ENCODE peak calls at places on chromosomes 16 and 17, in seven cellular contexts. One of them, this sample, is unnamed.

GRCh38 chr16:69644790-69645189 is 79.0 kb downstream of the NFAT5 start:
- DNase-seq in breast epithelium: no peak
- DNase-seq in mucosa of descending colon: no peak
- DNase-seq in right cardiac atrium: no peak
- DNase-seq in NB4: no peak
- DNase-seq in epithelial cell of esophagus: no peak
- DNase-seq in astrocyte: no peak
- DNase-seq in this sample: no peak

GRCh38 chr16:939311-939710 is 31.5 kb downstream of the LMF1 start:
- DNase-seq in mucosa of descending colon: no peak
- DNase-seq in astrocyte: no peak
- DNase-seq in breast epithelium: no peak
- DNase-seq in NB4: no peak
- DNase-seq in epithelial cell of esophagus: no peak
- DNase-seq in right cardiac atrium: no peak
- DNase-seq in this sample: no peak

GRCh38 chr16:50037791-50038190 is 12.8 kb downstream of the CNEP1R1 start:
- DNase-seq in breast epithelium: no peak
- DNase-seq in epithelial cell of esophagus: peak
- DNase-seq in astrocyte: no peak
- DNase-seq in right cardiac atrium: no peak
- DNase-seq in NB4: peak
- DNase-seq in mucosa of descending colon: no peak
- DNase-seq in this sample: no peak

GRCh38 chr16:583470-583814 is 6.4 kb upstream of the RAB40C start:
- DNase-seq in NB4: peak
- DNase-seq in breast epithelium: no peak
- DNase-seq in right cardiac atrium: peak
- DNase-seq in epithelial cell of esophagus: no peak
- DNase-seq in astrocyte: no peak
- DNase-seq in mucosa of descending colon: no peak
- DNase-seq in this sample: no peak

GRCh38 chr16:4696172-4696904 is 3.0 kb downstream of the NUDT16L1 start:
- DNase-seq in right cardiac atrium: peak
- DNase-seq in epithelial cell of esophagus: no peak
- DNase-seq in mucosa of descending colon: no peak
- DNase-seq in astrocyte: no peak
- DNase-seq in NB4: peak
- DNase-seq in breast epithelium: no peak
- DNase-seq in this sample: no peak

GRCh38 chr17:44804301-44805061 is 25.6 kb downstream of the GJC1 start:
- DNase-seq in breast epithelium: no peak
- DNase-seq in NB4: no peak
- DNase-seq in astrocyte: no peak
- DNase-seq in mucosa of descending colon: no peak
- DNase-seq in right cardiac atrium: peak
- DNase-seq in epithelial cell of esophagus: no peak
- DNase-seq in this sample: no peak

GRCh38 chr17:7912927-7913524 is 3.1 kb downstream of the RNF227 start:
- DNase-seq in breast epithelium: no peak
- DNase-seq in mucosa of descending colon: peak
- DNase-seq in astrocyte: peak
- DNase-seq in NB4: peak
- DNase-seq in right cardiac atrium: no peak
- DNase-seq in epithelial cell of esophagus: peak
- DNase-seq in this sample: no peak

GRCh38 chr16:46768809-46769208 is 20.7 kb upstream of the MYLK3 start:
- DNase-seq in epithelial cell of esophagus: no peak
- DNase-seq in right cardiac atrium: no peak
- DNase-seq in mucosa of descending colon: no peak
- DNase-seq in breast epithelium: no peak
- DNase-seq in astrocyte: no peak
- DNase-seq in NB4: no peak
- DNase-seq in this sample: no peak

GRCh38 chr16:53098526-53099317 is 43.9 kb downstream of the CHD9 start:
- DNase-seq in astrocyte: peak
- DNase-seq in right cardiac atrium: peak
- DNase-seq in epithelial cell of esophagus: peak
- DNase-seq in mucosa of descending colon: peak
- DNase-seq in breast epithelium: peak
- DNase-seq in NB4: peak
- DNase-seq in this sample: no peak

GRCh38 chr16:15613676-15614075 is 29.3 kb downstream of the MARF1 start:
- DNase-seq in astrocyte: no peak
- DNase-seq in NB4: no peak
- DNase-seq in right cardiac atrium: no peak
- DNase-seq in breast epithelium: no peak
- DNase-seq in mucosa of descending colon: no peak
- DNase-seq in epithelial cell of esophagus: peak
- DNase-seq in this sample: no peak

GRCh38 chr17:34126965-34127364 is 128.1 kb upstream of the CCL2 start:
- DNase-seq in mucosa of descending colon: no peak
- DNase-seq in breast epithelium: no peak
- DNase-seq in NB4: no peak
- DNase-seq in astrocyte: no peak
- DNase-seq in right cardiac atrium: no peak
- DNase-seq in epithelial cell of esophagus: no peak
- DNase-seq in this sample: no peak

GRCh38 chr17:19457046-19457445 is 46.0 kb downstream of the RNF112 start:
- DNase-seq in epithelial cell of esophagus: no peak
- DNase-seq in NB4: no peak
- DNase-seq in breast epithelium: no peak
- DNase-seq in astrocyte: no peak
- DNase-seq in right cardiac atrium: no peak
- DNase-seq in mucosa of descending colon: no peak
- DNase-seq in this sample: no peak

GRCh38 chr17:65243838-65244237 is 106.7 kb downstream of the RGS9 start:
- DNase-seq in breast epithelium: no peak
- DNase-seq in epithelial cell of esophagus: peak
- DNase-seq in right cardiac atrium: peak
- DNase-seq in NB4: no peak
- DNase-seq in astrocyte: peak
- DNase-seq in mucosa of descending colon: no peak
- DNase-seq in this sample: peak

GRCh38 chr16:24688359-24688758 is 41.1 kb upstream of the TNRC6A start:
- DNase-seq in mucosa of descending colon: no peak
- DNase-seq in right cardiac atrium: no peak
- DNase-seq in NB4: no peak
- DNase-seq in breast epithelium: no peak
- DNase-seq in astrocyte: no peak
- DNase-seq in epithelial cell of esophagus: no peak
- DNase-seq in this sample: no peak

DNA sequence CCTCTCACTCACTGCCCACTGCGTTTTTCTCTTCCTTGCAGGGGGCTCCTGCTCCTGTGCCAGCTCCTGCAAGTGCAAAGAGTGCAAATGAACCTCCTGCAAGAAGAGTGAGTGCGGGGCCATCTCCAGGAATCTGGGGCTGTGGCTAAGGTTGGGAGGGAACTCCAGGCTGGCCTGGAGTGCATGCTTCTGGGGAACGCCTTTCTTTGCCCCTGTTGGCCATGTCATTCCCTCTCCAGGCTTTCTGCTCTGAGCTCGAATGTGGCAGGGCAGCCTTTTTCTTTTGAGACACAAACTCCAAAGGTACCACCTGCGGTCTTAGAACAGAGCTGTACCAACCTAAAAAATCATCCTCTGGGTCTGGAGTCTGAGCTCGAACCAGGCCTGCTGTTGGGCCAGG is 7.4 kb upstream of the MT1E start:
- DNase-seq in right cardiac atrium: no peak
- DNase-seq in mucosa of descending colon: no peak
- DNase-seq in NB4: no peak
- DNase-seq in epithelial cell of esophagus: no peak
- DNase-seq in breast epithelium: no peak
- DNase-seq in astrocyte: no peak
- DNase-seq in this sample: no peak
- H3K4me3 ChIP-seq in right cardiac atrium: peak
- H3K4me3 ChIP-seq in mucosa of descending colon: no peak
- H3K4me3 ChIP-seq in NB4: no peak
- H3K4me3 ChIP-seq in epithelial cell of esophagus: no peak
- H3K4me3 ChIP-seq in breast epithelium: no peak
- H3K4me3 ChIP-seq in astrocyte: no peak
- H3K4me3 ChIP-seq in this sample: no peak

GRCh38 chr17:74873036-74873873 is 461 bp upstream of the FDXR start:
- DNase-seq in NB4: peak
- DNase-seq in breast epithelium: peak
- DNase-seq in mucosa of descending colon: peak
- DNase-seq in epithelial cell of esophagus: peak
- DNase-seq in right cardiac atrium: peak
- DNase-seq in astrocyte: peak
- DNase-seq in this sample: peak

GRCh38 chr17:74872313-74873035 is at the start of gene FDXR:
- DNase-seq in astrocyte: no peak
- DNase-seq in mucosa of descending colon: no peak
- DNase-seq in right cardiac atrium: no peak
- DNase-seq in breast epithelium: no peak
- DNase-seq in epithelial cell of esophagus: no peak
- DNase-seq in NB4: no peak
- DNase-seq in this sample: no peak

GRCh38 chr17:74870512-74870911 is 2.3 kb downstream of the FDXR start:
- DNase-seq in breast epithelium: no peak
- DNase-seq in astrocyte: peak
- DNase-seq in right cardiac atrium: peak
- DNase-seq in mucosa of descending colon: no peak
- DNase-seq in NB4: no peak
- DNase-seq in epithelial cell of esophagus: peak
- DNase-seq in this sample: no peak

GRCh38 chr17:74873874-74874614 is 1.2 kb upstream of the FDXR start:
- DNase-seq in mucosa of descending colon: no peak
- DNase-seq in right cardiac atrium: peak
- DNase-seq in NB4: peak
- DNase-seq in astrocyte: no peak
- DNase-seq in epithelial cell of esophagus: no peak
- DNase-seq in breast epithelium: no peak
- DNase-seq in this sample: no peak

GRCh38 chr17:74871329-74872076 is 1.3 kb downstream of the FDXR start:
- DNase-seq in mucosa of descending colon: no peak
- DNase-seq in right cardiac atrium: no peak
- DNase-seq in NB4: no peak
- DNase-seq in epithelial cell of esophagus: no peak
- DNase-seq in breast epithelium: no peak
- DNase-seq in astrocyte: no peak
- DNase-seq in this sample: no peak
- H3K4me3 ChIP-seq in mucosa of descending colon: no peak
- H3K4me3 ChIP-seq in right cardiac atrium: no peak
- H3K4me3 ChIP-seq in NB4: no peak
- H3K4me3 ChIP-seq in epithelial cell of esophagus: peak
- H3K4me3 ChIP-seq in breast epithelium: no peak
- H3K4me3 ChIP-seq in astrocyte: peak
- H3K4me3 ChIP-seq in this sample: peak

DNA sequence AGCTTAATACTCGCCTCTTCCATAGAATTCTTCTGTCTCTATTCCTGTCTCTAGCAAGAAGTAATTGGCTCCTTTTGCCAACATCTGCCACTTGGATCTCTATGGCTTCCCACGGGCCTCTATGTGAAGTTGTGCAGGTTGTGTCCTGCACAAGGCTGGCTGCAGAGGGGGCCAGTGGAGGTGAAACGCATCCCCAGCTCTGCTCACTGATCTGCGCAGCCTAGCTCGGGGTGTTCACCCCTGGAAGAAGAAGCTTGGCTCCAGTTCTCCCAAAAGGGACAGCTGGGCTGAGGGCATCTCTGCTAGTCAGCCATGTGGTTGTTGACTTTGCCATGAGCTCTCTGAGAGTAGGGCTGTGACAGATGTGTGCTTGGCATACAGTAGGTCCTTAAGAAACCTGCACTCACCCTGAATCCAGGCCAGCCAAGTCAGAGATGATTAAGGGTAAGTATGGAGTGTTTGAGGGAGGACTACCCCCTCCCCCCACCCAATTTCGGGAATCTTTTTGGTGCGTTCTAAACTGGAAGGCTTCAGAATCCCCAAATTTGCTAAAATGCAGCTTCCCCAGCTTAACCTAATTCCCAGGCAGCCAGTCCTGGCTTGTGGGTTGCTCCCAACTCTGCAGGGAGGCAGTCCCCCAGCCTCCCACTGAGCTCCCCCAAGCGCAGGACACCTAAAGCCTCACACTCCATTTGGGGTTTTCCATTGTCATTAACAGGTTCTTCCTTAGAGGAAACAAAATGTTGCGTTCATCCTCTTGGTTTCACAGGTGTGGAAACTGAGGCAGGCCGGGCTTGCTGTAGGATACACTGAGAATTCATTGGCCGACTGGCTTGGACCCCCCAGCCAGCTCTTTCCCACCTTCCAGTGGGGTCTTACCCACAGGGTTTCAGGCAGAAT is 2.1 kb upstream of the TAC4 start:
- DNase-seq in breast epithelium: no peak
- DNase-seq in epithelial cell of esophagus: no peak
- DNase-seq in right cardiac atrium: no peak
- DNase-seq in astrocyte: no peak
- DNase-seq in mucosa of descending colon: no peak
- DNase-seq in NB4: no peak
- DNase-seq in this sample: no peak
- H3K4me3 ChIP-seq in breast epithelium: no peak
- H3K4me3 ChIP-seq in epithelial cell of esophagus: no peak
- H3K4me3 ChIP-seq in right cardiac atrium: no peak
- H3K4me3 ChIP-seq in astrocyte: no peak
- H3K4me3 ChIP-seq in mucosa of descending colon: no peak
- H3K4me3 ChIP-seq in NB4: no peak
- H3K4me3 ChIP-seq in this sample: no peak

GRCh38 chr17:31698751-31699150 is 160.3 kb downstream of the COPRS start:
- DNase-seq in mucosa of descending colon: no peak
- DNase-seq in right cardiac atrium: no peak
- DNase-seq in NB4: no peak
- DNase-seq in epithelial cell of esophagus: no peak
- DNase-seq in breast epithelium: no peak
- DNase-seq in astrocyte: no peak
- DNase-seq in this sample: no peak

GRCh38 chr17:31695456-31696090 is 163.5 kb downstream of the COPRS start:
- DNase-seq in astrocyte: peak
- DNase-seq in mucosa of descending colon: no peak
- DNase-seq in epithelial cell of esophagus: no peak
- DNase-seq in right cardiac atrium: peak
- DNase-seq in breast epithelium: no peak
- DNase-seq in NB4: no peak
- DNase-seq in this sample: peak

GRCh38 chr17:31696703-31697325 is 162.2 kb downstream of the COPRS start:
- DNase-seq in epithelial cell of esophagus: no peak
- DNase-seq in breast epithelium: no peak
- DNase-seq in astrocyte: no peak
- DNase-seq in right cardiac atrium: no peak
- DNase-seq in NB4: no peak
- DNase-seq in mucosa of descending colon: no peak
- DNase-seq in this sample: no peak

GRCh38 chr17:31697838-31698237 is 161.2 kb downstream of the COPRS start:
- DNase-seq in NB4: no peak
- DNase-seq in astrocyte: no peak
- DNase-seq in breast epithelium: no peak
- DNase-seq in mucosa of descending colon: no peak
- DNase-seq in right cardiac atrium: no peak
- DNase-seq in epithelial cell of esophagus: no peak
- DNase-seq in this sample: no peak

DNA sequence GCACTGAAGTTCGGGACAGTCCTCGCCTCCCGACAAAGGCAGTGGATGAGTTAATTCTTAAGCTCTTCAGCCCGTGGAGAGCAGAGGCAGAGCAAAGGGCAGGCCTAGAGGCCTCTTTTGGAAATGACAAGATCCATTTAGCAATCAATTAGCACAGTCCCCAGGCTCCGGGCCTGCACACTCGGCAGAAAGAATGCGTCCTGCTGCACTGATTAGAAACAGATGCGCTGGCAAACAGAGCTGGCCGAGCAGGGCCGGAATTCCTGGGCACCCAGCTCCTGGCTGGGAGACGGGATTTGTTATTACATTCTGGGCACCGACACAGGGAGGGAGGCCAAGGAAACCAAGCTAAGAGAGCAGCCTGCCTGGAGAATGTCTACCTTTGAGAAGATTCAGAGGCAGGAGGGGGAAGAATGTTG is 162.9 kb downstream of the COPRS start:
- DNase-seq in epithelial cell of esophagus: no peak
- DNase-seq in astrocyte: peak
- DNase-seq in breast epithelium: peak
- DNase-seq in right cardiac atrium: peak
- DNase-seq in mucosa of descending colon: peak
- DNase-seq in NB4: no peak
- DNase-seq in this sample: peak
- H3K4me3 ChIP-seq in epithelial cell of esophagus: no peak
- H3K4me3 ChIP-seq in astrocyte: no peak
- H3K4me3 ChIP-seq in breast epithelium: no peak
- H3K4me3 ChIP-seq in right cardiac atrium: no peak
- H3K4me3 ChIP-seq in mucosa of descending colon: no peak
- H3K4me3 ChIP-seq in NB4: no peak
- H3K4me3 ChIP-seq in this sample: no peak

This sample was measured in AG09309.